ENCODE peak calls at places on chromosomes 5 and 9, in ten cellular contexts. G is GM12891; Z is GM13977; H is activated CD4-positive, alpha-beta T cell treated with anti-CD3 and anti-CD28 coated beads, Interleukin-2, amount 50 U/mL, for 48 hours; F is stimulated activated CD4-positive, alpha-beta T cell treated with anti-CD3 and anti-CD28 coated beads, Interleukin-1b, Interleukin-23, amount 100 ng/mL, for 24 hours; X is left ventricle myocardium inferior; V is GF-D8; W is astrocyte of the spinal cord; C is smooth muscle cell of the brain vasculature; S is nephron progenitor cell. I is an unnamed sample.

GRCh38 chr5:73434461-73434860 is 14.1 kb downstream of the FOXD1 start:
- DNase-seq in G (no peak), Z (no peak), H (no peak), F (no peak), X (no peak), V (no peak), W (peak), C (no peak), S (no peak), I (no peak)

GRCh38 chr5:19241690-19242089 is 746.3 kb downstream of the CDH18 start:
- DNase-seq in G (no peak), Z (no peak), H (no peak), F (no peak), X (no peak), V (no peak), W (no peak), C (no peak), S (no peak), I (no peak)

GRCh38 chr9:9091387-9091786 is 1291.8 kb upstream of the DMAC1 start:
- DNase-seq in G (no peak), Z (no peak), H (no peak), F (no peak), X (no peak), V (no peak), W (peak), C (no peak), S (no peak), I (no peak)

GRCh38 chr5:109961755-109962154 is 272.0 kb downstream of the MAN2A1 start:
- DNase-seq in G (no peak), Z (no peak), H (no peak), F (no peak), X (no peak), V (peak), W (no peak), C (no peak), S (no peak), I (no peak)

GRCh38 chr9:137422668-137423000 is 328 bp downstream of the EXD3 start:
- DNase-seq in G (no peak), Z (no peak), H (peak), F (no peak), X (peak), V (no peak), W (no peak), C (no peak), S (peak), I (no peak)

GRCh38 chr9:108241384-108241783 is 614.4 kb downstream of the ACTL7B start:
- DNase-seq in G (no peak), Z (no peak), H (no peak), F (no peak), X (no peak), V (no peak), W (no peak), C (no peak), S (no peak), I (no peak)

GRCh38 chr9:87503970-87504369 is 6.3 kb downstream of the DAPK1 start:
- DNase-seq in G (no peak), Z (no peak), H (no peak), F (no peak), X (no peak), V (no peak), W (no peak), C (no peak), S (no peak), I (no peak)

GRCh38 chr5:170097934-170098333 is 7.8 kb upstream of the FOXI1 start:
- DNase-seq in G (no peak), Z (no peak), H (no peak), F (no peak), X (peak), V (peak), W (no peak), C (no peak), S (no peak), I (no peak)

GRCh38 chr5:76326559-76327351 is 76.3 kb upstream of the IQGAP2 start:
- DNase-seq in G (no peak), Z (no peak), H (no peak), F (no peak), X (no peak), V (no peak), W (no peak), C (no peak), S (peak), I (no peak)

GRCh38 chr5:138829341-138829740 is 45.8 kb downstream of the LRRTM2 start:
- DNase-seq in G (no peak), Z (no peak), H (no peak), F (no peak), X (no peak), V (no peak), W (no peak), C (no peak), S (no peak), I (no peak)

GRCh38 chr5:134798468-134798867 is 39.9 kb downstream of the DDX46 start:
- DNase-seq in G (no peak), Z (no peak), H (no peak), F (no peak), X (no peak), V (no peak), W (no peak), C (no peak), S (no peak), I (no peak)

GRCh38 chr5:100595152-100595811 is 60.1 kb downstream of the FAM174A start:
- DNase-seq in G (no peak), Z (no peak), H (no peak), F (no peak), X (peak), V (no peak), W (peak), C (peak), S (no peak), I (no peak)

GRCh38 chr5:160271396-160271795 is 41.0 kb downstream of the CCNJL start:
- DNase-seq in G (no peak), Z (no peak), H (no peak), F (no peak), X (no peak), V (peak), W (no peak), C (no peak), S (peak), I (no peak)

GRCh38 chr9:96495341-96495740 is 45.4 kb downstream of the HABP4 start:
- DNase-seq in G (no peak), Z (no peak), H (no peak), F (no peak), X (no peak), V (no peak), W (peak), C (no peak), S (no peak), I (no peak)

GRCh38 chr9:81411961-81412360 is 277.4 kb downstream of the TLE1 start:
- DNase-seq in G (no peak), Z (no peak), H (no peak), F (no peak), X (no peak), V (no peak), W (peak), C (no peak), S (no peak), I (no peak)

GRCh38 chr5:179160584-179160983 is 100.4 kb downstream of the ZNF354C start:
- DNase-seq in G (no peak), Z (no peak), H (no peak), F (no peak), X (no peak), V (no peak), W (no peak), C (no peak), S (no peak), I (no peak)

GRCh38 chr9:134177624-134178393 is 13.4 kb upstream of the RNU6ATAC start:
- DNase-seq in G (no peak), Z (no peak), H (no peak), F (no peak), X (no peak), V (no peak), W (no peak), C (no peak), S (no peak), I (peak)

GRCh38 chr5:120734033-120734432 is 269.9 kb downstream of the PRR16 start:
- DNase-seq in G (no peak), Z (no peak), H (no peak), F (no peak), X (no peak), V (no peak), W (peak), C (peak), S (peak), I (no peak)

GRCh38 chr9:4828776-4829175 is 36.0 kb downstream of the RCL1 start:
- DNase-seq in G (no peak), Z (no peak), H (no peak), F (no peak), X (no peak), V (no peak), W (peak), C (no peak), S (no peak), I (no peak)

GRCh38 chr9:68949271-68950000 is 64.5 kb downstream of the PRKACG start:
- DNase-seq in G (no peak), Z (no peak), H (peak), F (no peak), X (peak), V (no peak), W (no peak), C (no peak), S (no peak), I (no peak)

GRCh38 chr9:27292646-27293045 is 4.3 kb downstream of the EQTN start:
- DNase-seq in G (no peak), Z (no peak), H (no peak), F (no peak), X (no peak), V (no peak), W (peak), C (no peak), S (no peak), I (no peak)

GRCh38 chr9:38423273-38423938 is 848 bp downstream of the IGFBPL1 start:
- DNase-seq in G (no peak), Z (no peak), H (no peak), F (no peak), X (no peak), V (no peak), W (no peak), C (no peak), S (no peak), I (no peak)

GRCh38 chr5:108278285-108279240 is 103.3 kb downstream of the FBXL17 start:
- DNase-seq in G (no peak), Z (no peak), H (no peak), F (no peak), X (peak), V (no peak), W (no peak), C (no peak), S (no peak), I (no peak)

GRCh38 chr9:130074391-130075115 is 20.8 kb downstream of the GPR107 start:
- DNase-seq in G (no peak), Z (no peak), H (no peak), F (no peak), X (no peak), V (no peak), W (no peak), C (no peak), S (no peak), I (no peak)

GRCh38 chr5:122332589-122333555 is 20.8 kb downstream of the SNCAIP start:
- DNase-seq in G (no peak), Z (no peak), H (no peak), F (no peak), X (no peak), V (no peak), W (no peak), C (no peak), S (no peak), I (no peak)

GRCh38 chr5:149551227-149552037 is at the start of gene CSNK1A1:
- DNase-seq in G (peak), Z (peak), H (peak), F (peak), X (peak), V (peak), W (peak), C (peak), S (peak), I (peak)

GRCh38 chr5:1481999-1482381 is 36.8 kb upstream of the SLC6A3 start:
- DNase-seq in G (no peak), Z (no peak), H (no peak), F (no peak), X (no peak), V (no peak), W (no peak), C (no peak), S (no peak), I (no peak)

GRCh38 chr5:1495525-1495897 is 28.2 kb downstream of the LPCAT1 start:
- DNase-seq in G (no peak), Z (no peak), H (no peak), F (no peak), X (no peak), V (no peak), W (no peak), C (no peak), S (no peak), I (no peak)

GRCh38 chr5:17118631-17119030 is 98.8 kb upstream of the BASP1 start:
- DNase-seq in G (no peak), Z (no peak), H (peak), F (no peak), X (no peak), V (peak), W (peak), C (peak), S (no peak), I (no peak)

GRCh38 chr9:134325096-134325812 is 1.0 kb upstream of the RXRA start:
- DNase-seq in G (no peak), Z (peak), H (peak), F (no peak), X (peak), V (no peak), W (peak), C (no peak), S (peak), I (no peak)

GRCh38 chr9:75850459-75851200 is 39.8 kb upstream of the PCSK5 start:
- DNase-seq in G (no peak), Z (no peak), H (no peak), F (no peak), X (no peak), V (no peak), W (no peak), C (no peak), S (no peak), I (no peak)